ENCODE peak calls at places on chromosomes 5 and 9, in four cellular contexts. One of them, this sample, is unnamed.

GRCh38 chr5:126499742-126500396 is 76.7 kb downstream of the GRAMD2B start:
- DNase-seq in astrocyte: no peak
- DNase-seq in lower lobe of right lung: no peak
- DNase-seq in CD4-positive, alpha-beta T cell: no peak
- DNase-seq in this sample: no peak

GRCh38 chr5:141866111-141866510 is 12.1 kb downstream of the PCDH1 start:
- DNase-seq in astrocyte: no peak
- DNase-seq in lower lobe of right lung: peak
- DNase-seq in CD4-positive, alpha-beta T cell: no peak
- DNase-seq in this sample: no peak

GRCh38 chr5:16502866-16503265 is 37.3 kb upstream of the ZNF622 start:
- DNase-seq in astrocyte: peak
- DNase-seq in lower lobe of right lung: no peak
- DNase-seq in CD4-positive, alpha-beta T cell: no peak
- DNase-seq in this sample: no peak

GRCh38 chr5:31156761-31157160 is 36.7 kb upstream of the CDH6 start:
- DNase-seq in CD4-positive, alpha-beta T cell: no peak
- DNase-seq in astrocyte: no peak
- DNase-seq in lower lobe of right lung: no peak
- DNase-seq in this sample: no peak

GRCh38 chr5:36573441-36573840 is 33.0 kb upstream of the SLC1A3 start:
- DNase-seq in CD4-positive, alpha-beta T cell: no peak
- DNase-seq in lower lobe of right lung: no peak
- DNase-seq in astrocyte: peak
- DNase-seq in this sample: no peak

GRCh38 chr5:79642210-79642609 is 30.0 kb downstream of the TENT2 start:
- DNase-seq in CD4-positive, alpha-beta T cell: no peak
- DNase-seq in lower lobe of right lung: no peak
- DNase-seq in astrocyte: peak
- DNase-seq in this sample: no peak

GRCh38 chr5:104363567-104363966 is 801.0 kb upstream of the NUDT12 start:
- DNase-seq in lower lobe of right lung: no peak
- DNase-seq in astrocyte: no peak
- DNase-seq in CD4-positive, alpha-beta T cell: no peak
- DNase-seq in this sample: no peak

GRCh38 chr5:57181151-57181550 is 7.3 kb downstream of the GPBP1 start:
- DNase-seq in astrocyte: no peak
- DNase-seq in CD4-positive, alpha-beta T cell: no peak
- DNase-seq in lower lobe of right lung: no peak
- DNase-seq in this sample: no peak

GRCh38 chr5:179301796-179302195 is 43.5 kb downstream of the ADAMTS2 start:
- DNase-seq in astrocyte: no peak
- DNase-seq in lower lobe of right lung: no peak
- DNase-seq in CD4-positive, alpha-beta T cell: no peak
- DNase-seq in this sample: no peak

GRCh38 chr9:80957806-80958205 is 731.5 kb downstream of the TLE1 start:
- DNase-seq in CD4-positive, alpha-beta T cell: no peak
- DNase-seq in astrocyte: peak
- DNase-seq in lower lobe of right lung: no peak
- DNase-seq in this sample: no peak

GRCh38 chr9:4796988-4797956 is 4.5 kb downstream of the RCL1 start:
- DNase-seq in astrocyte: peak
- DNase-seq in CD4-positive, alpha-beta T cell: no peak
- DNase-seq in lower lobe of right lung: no peak
- DNase-seq in this sample: peak

GRCh38 chr9:99129091-99129490 is 24.2 kb downstream of the TGFBR1 start:
- DNase-seq in lower lobe of right lung: no peak
- DNase-seq in astrocyte: no peak
- DNase-seq in CD4-positive, alpha-beta T cell: no peak
- DNase-seq in this sample: no peak

GRCh38 chr5:88667187-88668141 is 215.5 kb downstream of the MEF2C start:
- DNase-seq in lower lobe of right lung: no peak
- DNase-seq in CD4-positive, alpha-beta T cell: no peak
- DNase-seq in astrocyte: no peak
- DNase-seq in this sample: no peak

GRCh38 chr5:143435207-143435657 is 31.7 kb upstream of the NR3C1 start:
- DNase-seq in lower lobe of right lung: no peak
- DNase-seq in astrocyte: no peak
- DNase-seq in CD4-positive, alpha-beta T cell: no peak
- DNase-seq in this sample: no peak

GRCh38 chr5:77832166-77832770 is 56.1 kb upstream of the TBCA start:
- DNase-seq in CD4-positive, alpha-beta T cell: no peak
- DNase-seq in astrocyte: no peak
- DNase-seq in lower lobe of right lung: no peak
- DNase-seq in this sample: no peak

GRCh38 chr5:77832938-77833337 is 56.8 kb upstream of the TBCA start:
- DNase-seq in astrocyte: no peak
- DNase-seq in CD4-positive, alpha-beta T cell: no peak
- DNase-seq in lower lobe of right lung: no peak
- DNase-seq in this sample: no peak

DNA sequence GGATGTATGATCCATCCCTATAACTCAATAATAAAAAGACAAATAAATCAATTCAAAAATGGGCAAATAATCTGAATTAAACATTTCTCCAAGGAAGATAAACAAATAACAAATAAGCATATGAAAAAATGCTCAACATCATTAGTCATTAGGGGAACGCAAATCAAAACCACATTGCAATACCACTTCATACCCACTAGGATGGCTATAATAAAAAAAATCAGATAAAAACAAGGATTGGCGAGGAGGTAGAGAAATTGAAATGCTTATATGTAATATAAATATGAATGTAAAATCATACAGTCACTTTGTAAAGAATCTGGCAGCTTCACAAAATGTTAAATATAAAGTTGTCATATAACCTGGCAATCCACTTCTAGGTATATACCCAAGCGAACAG is 52.3 kb upstream of the TBCA start:
- DNase-seq in astrocyte: no peak
- DNase-seq in CD4-positive, alpha-beta T cell: no peak
- DNase-seq in lower lobe of right lung: no peak
- DNase-seq in this sample: no peak
- TF ChIP-seq CTCF in astrocyte: peak
- TF ChIP-seq CTCF in CD4-positive, alpha-beta T cell: no peak
- TF ChIP-seq CTCF in lower lobe of right lung: no peak
- TF ChIP-seq CTCF in this sample: peak

GRCh38 chr5:912356-913091 is 19.8 kb downstream of the TRIP13 start:
- DNase-seq in astrocyte: peak
- DNase-seq in lower lobe of right lung: peak
- DNase-seq in CD4-positive, alpha-beta T cell: peak
- DNase-seq in this sample: peak
- TF ChIP-seq CTCF in astrocyte: peak
- TF ChIP-seq CTCF in lower lobe of right lung: no peak
- TF ChIP-seq CTCF in CD4-positive, alpha-beta T cell: no peak
- TF ChIP-seq CTCF in this sample: peak

DNA sequence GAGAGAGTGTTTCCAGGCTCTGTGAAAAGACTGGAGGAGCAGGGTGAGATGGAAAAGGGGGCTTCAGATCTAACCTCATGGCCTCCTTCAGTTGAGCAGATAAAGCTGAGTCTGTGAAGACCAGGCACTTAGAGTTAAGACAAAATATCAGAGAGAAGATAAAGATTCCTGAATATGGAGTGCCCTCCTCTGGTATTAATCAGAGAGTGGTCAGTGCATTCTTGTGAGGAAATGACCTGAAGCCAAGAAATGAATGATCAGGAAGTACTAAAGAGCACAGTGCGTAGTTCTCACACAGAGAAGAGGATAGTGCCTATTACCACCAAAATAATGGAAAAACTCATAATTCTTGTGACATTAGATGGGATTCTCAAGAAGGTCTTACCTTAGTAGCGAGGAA is 1417.0 kb upstream of the ACO1 start:
- DNase-seq in lower lobe of right lung: no peak
- DNase-seq in astrocyte: no peak
- DNase-seq in CD4-positive, alpha-beta T cell: no peak
- DNase-seq in this sample: no peak
- TF ChIP-seq CTCF in lower lobe of right lung: no peak
- TF ChIP-seq CTCF in astrocyte: no peak
- TF ChIP-seq CTCF in CD4-positive, alpha-beta T cell: no peak
- TF ChIP-seq CTCF in this sample: peak

DNA sequence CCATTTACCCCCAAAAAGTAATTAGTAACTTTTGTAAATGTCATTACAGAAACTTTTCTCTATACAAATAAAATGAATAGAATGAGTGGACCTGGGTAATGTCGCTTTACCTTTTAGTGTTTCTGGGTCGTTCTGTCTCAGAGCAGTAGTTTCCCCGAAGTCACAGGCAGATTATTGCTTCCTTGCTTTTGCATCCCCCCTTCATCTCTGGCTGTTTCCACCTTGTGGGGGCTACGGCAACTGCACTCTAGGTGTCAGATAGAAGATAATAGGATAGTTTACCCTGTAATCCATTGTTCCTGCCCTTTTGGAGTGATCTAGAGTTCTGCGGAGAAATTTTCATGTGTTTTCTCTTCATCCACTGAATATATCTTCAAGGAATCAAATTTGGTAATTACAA is 68.7 kb downstream of the PRR16 start:
- DNase-seq in CD4-positive, alpha-beta T cell: no peak
- DNase-seq in astrocyte: no peak
- DNase-seq in lower lobe of right lung: no peak
- DNase-seq in this sample: no peak
- TF ChIP-seq CTCF in CD4-positive, alpha-beta T cell: no peak
- TF ChIP-seq CTCF in astrocyte: peak
- TF ChIP-seq CTCF in lower lobe of right lung: no peak
- TF ChIP-seq CTCF in this sample: no peak

This sample was measured in Panc1.